ENCODE peak calls at places on chromosomes 12 and 14, in six cellular contexts. J is NCI-H2107; G is activated T-cell treated with anti-CD3 and anti-CD28 coated beads, Interleukin-2, amount 50 U/mL, for 48 hours; P is skeletal muscle cell; V is NCI-H460; F is iris pigment epithelial cell. H is an unnamed sample.

GRCh38 chr12:58781609-58782008 is 138.7 kb downstream of the LRIG3 start:
- DNase-seq in J (no peak), G (no peak), P (no peak), V (no peak), F (no peak), H (no peak)

GRCh38 chr12:11854011-11854499 is 204.6 kb downstream of the ETV6 start:
- DNase-seq in J (no peak), G (no peak), P (no peak), V (no peak), F (no peak), H (no peak)

GRCh38 chr12:50520808-50521207 is 16.0 kb downstream of the DIP2B start:
- DNase-seq in J (no peak), G (no peak), P (no peak), V (no peak), F (no peak), H (no peak)

GRCh38 chr14:74568380-74568649 is 43.7 kb downstream of the LTBP2 start:
- DNase-seq in J (no peak), G (no peak), P (no peak), V (no peak), F (no peak), H (no peak)

GRCh38 chr14:34199585-34199984 is 248.7 kb upstream of the EGLN3 start:
- DNase-seq in J (no peak), G (peak), P (peak), V (no peak), F (peak), H (no peak)

GRCh38 chr12:65670775-65671174 is 153.5 kb upstream of the HMGA2 start:
- DNase-seq in J (no peak), G (no peak), P (no peak), V (no peak), F (peak), H (no peak)

GRCh38 chr14:50389668-50390441 is 6.8 kb downstream of the CDKL1 start:
- DNase-seq in J (no peak), G (no peak), P (no peak), V (no peak), F (no peak), H (no peak)

GRCh38 chr14:23577004-23577681 is 1.4 kb downstream of the JPH4 start:
- DNase-seq in J (no peak), G (no peak), P (no peak), V (no peak), F (no peak), H (no peak)

GRCh38 chr12:3267690-3268089 is 190.5 kb downstream of the TSPAN9 start:
- DNase-seq in J (no peak), G (no peak), P (no peak), V (no peak), F (no peak), H (no peak)

GRCh38 chr12:32515137-32515860 is 115.9 kb downstream of the FGD4 start:
- DNase-seq in J (no peak), G (no peak), P (no peak), V (no peak), F (no peak), H (no peak)

GRCh38 chr12:45336331-45336730 is 120.4 kb downstream of the ANO6 start:
- DNase-seq in J (no peak), G (no peak), P (peak), V (peak), F (peak), H (peak)

GRCh38 chr14:93045211-93045674 is 70.5 kb downstream of the ITPK1 start:
- DNase-seq in J (no peak), G (no peak), P (no peak), V (no peak), F (peak), H (no peak)

GRCh38 chr12:89983622-89984021 is 275.0 kb upstream of the ATP2B1 start:
- DNase-seq in J (no peak), G (no peak), P (no peak), V (no peak), F (no peak), H (no peak)

GRCh38 chr12:128205758-128206157 is 61.2 kb upstream of the TMEM132C start:
- DNase-seq in J (no peak), G (no peak), P (no peak), V (no peak), F (no peak), H (no peak)

GRCh38 chr12:113453330-113453729 is 18.3 kb downstream of the LHX5 start:
- DNase-seq in J (no peak), G (no peak), P (no peak), V (no peak), F (no peak), H (no peak)

GRCh38 chr14:45819107-45819506 is 566.1 kb upstream of the MIS18BP1 start:
- DNase-seq in J (no peak), G (no peak), P (no peak), V (no peak), F (no peak), H (no peak)

GRCh38 chr14:74682169-74682952 is 30.5 kb downstream of the AREL1 start:
- DNase-seq in J (no peak), G (no peak), P (no peak), V (no peak), F (no peak), H (no peak)